ENCODE peak calls at places on chromosome X, in ten cellular contexts. One of them, this sample, is unnamed.

GRCh38 chrX:97637289-97637688 is 753.6 kb downstream of the RPA4 start:
- DNase-seq in AG04449: no peak
- DNase-seq in tibial artery: no peak
- DNase-seq in cardiac muscle cell: peak
- DNase-seq in tibial nerve: no peak
- DNase-seq in lower lobe of right lung: no peak
- DNase-seq in left lung: no peak
- DNase-seq in kidney epithelial cell: no peak
- DNase-seq in lung: no peak
- DNase-seq in fibroblast of mammary gland: peak
- DNase-seq in this sample: no peak

GRCh38 chrX:107686026-107686425 is 57.7 kb downstream of the PRPS1 start:
- DNase-seq in AG04449: no peak
- DNase-seq in tibial artery: no peak
- DNase-seq in cardiac muscle cell: no peak
- DNase-seq in kidney epithelial cell: no peak
- DNase-seq in fibroblast of mammary gland: peak
- DNase-seq in lower lobe of right lung: no peak
- DNase-seq in lung: no peak
- DNase-seq in left lung: no peak
- DNase-seq in tibial nerve: no peak
- DNase-seq in this sample: no peak

GRCh38 chrX:123322531-123322930 is 138.5 kb downstream of the GRIA3 start:
- DNase-seq in AG04449: no peak
- DNase-seq in cardiac muscle cell: no peak
- DNase-seq in kidney epithelial cell: no peak
- DNase-seq in left lung: no peak
- DNase-seq in fibroblast of mammary gland: no peak
- DNase-seq in lower lobe of right lung: no peak
- DNase-seq in tibial nerve: no peak
- DNase-seq in tibial artery: no peak
- DNase-seq in lung: no peak
- DNase-seq in this sample: no peak

GRCh38 chrX:43949669-43950068 is 23.5 kb downstream of the NDP start:
- DNase-seq in AG04449: no peak
- DNase-seq in left lung: no peak
- DNase-seq in fibroblast of mammary gland: no peak
- DNase-seq in tibial artery: no peak
- DNase-seq in lung: no peak
- DNase-seq in tibial nerve: peak
- DNase-seq in kidney epithelial cell: no peak
- DNase-seq in lower lobe of right lung: peak
- DNase-seq in cardiac muscle cell: no peak
- DNase-seq in this sample: no peak

GRCh38 chrX:48883729-48884128 is 13.8 kb downstream of the TIMM17B start:
- DNase-seq in tibial artery: no peak
- DNase-seq in left lung: no peak
- DNase-seq in AG04449: no peak
- DNase-seq in lung: no peak
- DNase-seq in cardiac muscle cell: no peak
- DNase-seq in fibroblast of mammary gland: no peak
- DNase-seq in kidney epithelial cell: no peak
- DNase-seq in lower lobe of right lung: no peak
- DNase-seq in tibial nerve: no peak
- DNase-seq in this sample: no peak

GRCh38 chrX:51837451-51837850 is 56.0 kb upstream of the MAGED1 start:
- DNase-seq in lung: no peak
- DNase-seq in AG04449: no peak
- DNase-seq in cardiac muscle cell: peak
- DNase-seq in kidney epithelial cell: no peak
- DNase-seq in lower lobe of right lung: no peak
- DNase-seq in fibroblast of mammary gland: no peak
- DNase-seq in tibial artery: no peak
- DNase-seq in tibial nerve: no peak
- DNase-seq in left lung: no peak
- DNase-seq in this sample: no peak

GRCh38 chrX:104309169-104309568 is 54.4 kb upstream of the ESX1 start:
- DNase-seq in cardiac muscle cell: no peak
- DNase-seq in kidney epithelial cell: no peak
- DNase-seq in tibial artery: no peak
- DNase-seq in lower lobe of right lung: no peak
- DNase-seq in lung: no peak
- DNase-seq in AG04449: no peak
- DNase-seq in left lung: no peak
- DNase-seq in tibial nerve: no peak
- DNase-seq in fibroblast of mammary gland: no peak
- DNase-seq in this sample: no peak

GRCh38 chrX:119757646-119757978 is 776 bp upstream of the SOWAHD start:
- DNase-seq in fibroblast of mammary gland: no peak
- DNase-seq in lung: no peak
- DNase-seq in lower lobe of right lung: no peak
- DNase-seq in AG04449: no peak
- DNase-seq in tibial artery: no peak
- DNase-seq in kidney epithelial cell: no peak
- DNase-seq in tibial nerve: no peak
- DNase-seq in left lung: no peak
- DNase-seq in cardiac muscle cell: no peak
- DNase-seq in this sample: no peak

DNA sequence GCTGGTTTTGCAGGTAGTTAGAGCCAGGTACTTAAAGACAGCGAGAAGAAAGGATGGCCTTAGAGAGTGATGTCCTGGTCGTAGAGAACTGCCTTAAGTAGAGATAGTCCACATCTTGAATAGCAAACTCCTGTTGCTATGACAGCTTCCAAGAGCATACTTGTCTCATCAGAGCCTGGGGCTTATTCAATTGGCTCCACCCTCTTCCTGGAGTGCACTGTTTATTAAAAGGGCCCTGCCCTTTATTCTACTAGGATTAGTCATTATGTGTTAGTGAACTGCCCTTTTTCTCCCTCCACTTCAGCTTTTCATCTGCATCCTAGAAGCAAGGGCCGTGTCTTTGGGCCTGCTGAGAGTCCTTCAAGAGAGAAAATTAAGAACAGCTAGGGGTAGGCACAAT is 94.5 kb upstream of the EOLA2 start:
- DNase-seq in tibial artery: no peak
- DNase-seq in fibroblast of mammary gland: peak
- DNase-seq in kidney epithelial cell: no peak
- DNase-seq in lung: no peak
- DNase-seq in cardiac muscle cell: peak
- DNase-seq in left lung: no peak
- DNase-seq in lower lobe of right lung: no peak
- DNase-seq in tibial nerve: no peak
- DNase-seq in AG04449: no peak
- DNase-seq in this sample: peak
- H3K4me3 ChIP-seq in tibial artery: no peak
- H3K4me3 ChIP-seq in fibroblast of mammary gland: no peak
- H3K4me3 ChIP-seq in kidney epithelial cell: no peak
- H3K4me3 ChIP-seq in lung: no peak
- H3K4me3 ChIP-seq in cardiac muscle cell: no peak
- H3K4me3 ChIP-seq in left lung: no peak
- H3K4me3 ChIP-seq in lower lobe of right lung: no peak
- H3K4me3 ChIP-seq in tibial nerve: no peak
- H3K4me3 ChIP-seq in AG04449: no peak
- H3K4me3 ChIP-seq in this sample: no peak

GRCh38 chrX:30620980-30621716 is 32.1 kb upstream of the GK start:
- DNase-seq in AG04449: peak
- DNase-seq in lower lobe of right lung: no peak
- DNase-seq in tibial nerve: peak
- DNase-seq in fibroblast of mammary gland: peak
- DNase-seq in lung: no peak
- DNase-seq in tibial artery: no peak
- DNase-seq in left lung: no peak
- DNase-seq in cardiac muscle cell: peak
- DNase-seq in kidney epithelial cell: peak
- DNase-seq in this sample: peak

GRCh38 chrX:30620125-30620524 is 33.1 kb upstream of the GK start:
- DNase-seq in kidney epithelial cell: no peak
- DNase-seq in AG04449: no peak
- DNase-seq in tibial nerve: no peak
- DNase-seq in cardiac muscle cell: no peak
- DNase-seq in fibroblast of mammary gland: peak
- DNase-seq in tibial artery: no peak
- DNase-seq in lung: no peak
- DNase-seq in left lung: no peak
- DNase-seq in lower lobe of right lung: no peak
- DNase-seq in this sample: no peak

GRCh38 chrX:30622361-30622760 is 30.9 kb upstream of the GK start:
- DNase-seq in fibroblast of mammary gland: no peak
- DNase-seq in AG04449: no peak
- DNase-seq in kidney epithelial cell: no peak
- DNase-seq in tibial nerve: no peak
- DNase-seq in tibial artery: no peak
- DNase-seq in left lung: no peak
- DNase-seq in lower lobe of right lung: no peak
- DNase-seq in lung: no peak
- DNase-seq in cardiac muscle cell: no peak
- DNase-seq in this sample: no peak

GRCh38 chrX:30615229-30615628 is 37.7 kb upstream of the TASL start:
- DNase-seq in lower lobe of right lung: no peak
- DNase-seq in fibroblast of mammary gland: peak
- DNase-seq in cardiac muscle cell: peak
- DNase-seq in tibial artery: no peak
- DNase-seq in lung: no peak
- DNase-seq in kidney epithelial cell: no peak
- DNase-seq in tibial nerve: no peak
- DNase-seq in AG04449: no peak
- DNase-seq in left lung: no peak
- DNase-seq in this sample: peak

DNA sequence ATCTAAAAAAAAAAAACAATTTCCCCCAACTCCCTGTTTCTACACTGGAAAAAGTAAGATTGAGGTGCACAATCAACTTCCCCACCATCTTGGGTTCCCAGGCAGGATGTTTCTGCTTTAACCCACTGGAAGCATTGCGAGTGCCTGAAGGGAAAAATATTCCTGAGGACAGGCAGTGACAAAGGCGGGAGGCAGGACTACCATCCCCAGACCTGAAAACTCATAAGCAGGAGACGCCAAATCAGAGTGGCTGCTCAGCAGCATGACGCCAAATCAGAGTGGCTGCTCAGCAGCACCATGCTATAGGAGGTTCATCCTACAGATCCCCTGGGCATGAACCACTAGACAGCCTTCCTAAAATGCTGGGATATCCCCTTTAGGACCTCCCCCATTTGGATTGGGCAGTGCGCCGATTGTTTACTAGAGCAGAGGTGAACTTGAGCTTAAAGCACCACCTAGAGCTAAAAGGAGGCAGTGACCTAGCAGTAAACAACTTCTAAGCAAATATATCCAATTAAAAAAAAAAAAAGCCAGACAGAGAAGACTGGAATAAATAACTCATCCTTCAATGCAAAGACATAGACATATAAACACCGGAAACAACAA is 35.0 kb upstream of the GK start:
- DNase-seq in tibial nerve: no peak
- DNase-seq in tibial artery: no peak
- DNase-seq in left lung: no peak
- DNase-seq in fibroblast of mammary gland: peak
- DNase-seq in kidney epithelial cell: no peak
- DNase-seq in AG04449: no peak
- DNase-seq in lower lobe of right lung: no peak
- DNase-seq in lung: no peak
- DNase-seq in cardiac muscle cell: peak
- DNase-seq in this sample: no peak
- TF ChIP-seq CTCF in tibial nerve: no peak
- TF ChIP-seq CTCF in tibial artery: no peak
- TF ChIP-seq CTCF in left lung: no peak
- TF ChIP-seq CTCF in fibroblast of mammary gland: peak
- TF ChIP-seq CTCF in kidney epithelial cell: no peak
- TF ChIP-seq CTCF in AG04449: no peak
- TF ChIP-seq CTCF in lower lobe of right lung: no peak
- TF ChIP-seq CTCF in lung: no peak
- TF ChIP-seq CTCF in cardiac muscle cell: no peak
- TF ChIP-seq CTCF in this sample: no peak

GRCh38 chrX:136783159-136783558 is 2.4 kb upstream of the ARHGEF6 start:
- DNase-seq in cardiac muscle cell: no peak
- DNase-seq in kidney epithelial cell: no peak
- DNase-seq in left lung: no peak
- DNase-seq in AG04449: no peak
- DNase-seq in tibial nerve: no peak
- DNase-seq in lung: no peak
- DNase-seq in lower lobe of right lung: no peak
- DNase-seq in fibroblast of mammary gland: no peak
- DNase-seq in tibial artery: no peak
- DNase-seq in this sample: no peak

GRCh38 chrX:136780241-136780640 is 491 bp downstream of the ARHGEF6 start:
- DNase-seq in lung: no peak
- DNase-seq in AG04449: no peak
- DNase-seq in tibial artery: no peak
- DNase-seq in fibroblast of mammary gland: no peak
- DNase-seq in left lung: no peak
- DNase-seq in cardiac muscle cell: no peak
- DNase-seq in kidney epithelial cell: no peak
- DNase-seq in lower lobe of right lung: no peak
- DNase-seq in tibial nerve: no peak
- DNase-seq in this sample: no peak

GRCh38 chrX:136780738-136781137 is at the start of gene ARHGEF6:
- DNase-seq in lung: no peak
- DNase-seq in tibial nerve: no peak
- DNase-seq in left lung: no peak
- DNase-seq in AG04449: no peak
- DNase-seq in lower lobe of right lung: no peak
- DNase-seq in tibial artery: no peak
- DNase-seq in kidney epithelial cell: no peak
- DNase-seq in fibroblast of mammary gland: no peak
- DNase-seq in cardiac muscle cell: no peak
- DNase-seq in this sample: no peak

GRCh38 chrX:136779346-136779781 is 1.4 kb downstream of the ARHGEF6 start:
- DNase-seq in tibial artery: no peak
- DNase-seq in cardiac muscle cell: no peak
- DNase-seq in fibroblast of mammary gland: no peak
- DNase-seq in AG04449: no peak
- DNase-seq in tibial nerve: no peak
- DNase-seq in lung: no peak
- DNase-seq in lower lobe of right lung: no peak
- DNase-seq in kidney epithelial cell: no peak
- DNase-seq in left lung: no peak
- DNase-seq in this sample: no peak

DNA sequence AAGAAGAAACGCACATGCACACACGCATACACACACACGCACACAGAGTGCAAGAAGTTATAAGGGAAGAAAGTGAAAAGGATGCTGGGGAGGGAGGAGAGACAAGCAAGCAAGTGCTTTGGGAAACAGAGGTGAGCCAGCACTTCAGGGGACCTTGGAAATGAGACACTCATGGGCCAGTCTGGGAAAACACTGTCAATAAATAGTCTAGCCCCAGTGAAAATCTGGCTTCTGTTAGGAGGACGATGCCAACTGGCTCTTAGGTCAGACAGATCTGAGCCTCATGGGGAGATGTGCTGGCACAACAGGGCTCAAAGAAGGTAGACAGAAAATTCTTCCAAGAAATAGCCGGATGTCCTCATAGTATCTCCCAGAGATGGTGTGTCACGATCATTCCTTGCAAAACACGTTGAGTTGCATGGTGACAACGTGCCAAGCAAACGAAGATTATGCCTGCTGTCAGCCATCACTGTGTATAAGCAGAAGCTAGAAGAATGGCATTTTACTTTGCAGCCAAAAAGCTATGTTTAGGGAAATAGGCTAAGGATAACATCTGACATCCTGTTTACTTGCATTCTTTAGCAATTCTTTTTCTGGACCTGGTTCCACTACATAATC is 557 bp upstream of the ARHGEF6 start:
- DNase-seq in left lung: no peak
- DNase-seq in tibial nerve: no peak
- DNase-seq in lower lobe of right lung: no peak
- DNase-seq in lung: no peak
- DNase-seq in kidney epithelial cell: no peak
- DNase-seq in AG04449: no peak
- DNase-seq in fibroblast of mammary gland: peak
- DNase-seq in tibial artery: no peak
- DNase-seq in cardiac muscle cell: peak
- DNase-seq in this sample: no peak
- H3K4me3 ChIP-seq in left lung: peak
- H3K4me3 ChIP-seq in tibial nerve: peak
- H3K4me3 ChIP-seq in lower lobe of right lung: peak
- H3K4me3 ChIP-seq in lung: peak
- H3K4me3 ChIP-seq in kidney epithelial cell: no peak
- H3K4me3 ChIP-seq in AG04449: no peak
- H3K4me3 ChIP-seq in fibroblast of mammary gland: no peak
- H3K4me3 ChIP-seq in tibial artery: peak
- H3K4me3 ChIP-seq in cardiac muscle cell: no peak
- H3K4me3 ChIP-seq in this sample: no peak

GRCh38 chrX:65925592-65925991 is 114.3 kb downstream of the VSIG4 start:
- DNase-seq in cardiac muscle cell: no peak
- DNase-seq in tibial nerve: no peak
- DNase-seq in left lung: no peak
- DNase-seq in tibial artery: no peak
- DNase-seq in fibroblast of mammary gland: no peak
- DNase-seq in kidney epithelial cell: no peak
- DNase-seq in lung: no peak
- DNase-seq in AG04449: no peak
- DNase-seq in lower lobe of right lung: no peak
- DNase-seq in this sample: no peak

GRCh38 chrX:65932173-65933084 is 107.5 kb downstream of the VSIG4 start:
- DNase-seq in fibroblast of mammary gland: no peak
- DNase-seq in AG04449: no peak
- DNase-seq in lower lobe of right lung: no peak
- DNase-seq in kidney epithelial cell: peak
- DNase-seq in tibial artery: no peak
- DNase-seq in cardiac muscle cell: no peak
- DNase-seq in lung: no peak
- DNase-seq in tibial nerve: no peak
- DNase-seq in left lung: peak
- DNase-seq in this sample: no peak

GRCh38 chrX:65924938-65925507 is 114.9 kb downstream of the VSIG4 start:
- DNase-seq in tibial nerve: no peak
- DNase-seq in tibial artery: no peak
- DNase-seq in lung: no peak
- DNase-seq in AG04449: no peak
- DNase-seq in lower lobe of right lung: no peak
- DNase-seq in cardiac muscle cell: no peak
- DNase-seq in fibroblast of mammary gland: no peak
- DNase-seq in kidney epithelial cell: no peak
- DNase-seq in left lung: no peak
- DNase-seq in this sample: no peak

GRCh38 chrX:65926095-65927019 is 113.5 kb downstream of the VSIG4 start:
- DNase-seq in AG04449: no peak
- DNase-seq in kidney epithelial cell: no peak
- DNase-seq in fibroblast of mammary gland: no peak
- DNase-seq in cardiac muscle cell: no peak
- DNase-seq in lower lobe of right lung: no peak
- DNase-seq in tibial nerve: no peak
- DNase-seq in left lung: no peak
- DNase-seq in tibial artery: no peak
- DNase-seq in lung: no peak
- DNase-seq in this sample: no peak

GRCh38 chrX:65928522-65928921 is 111.4 kb downstream of the VSIG4 start:
- DNase-seq in kidney epithelial cell: no peak
- DNase-seq in cardiac muscle cell: no peak
- DNase-seq in fibroblast of mammary gland: no peak
- DNase-seq in left lung: no peak
- DNase-seq in lung: no peak
- DNase-seq in tibial nerve: no peak
- DNase-seq in AG04449: no peak
- DNase-seq in lower lobe of right lung: no peak
- DNase-seq in tibial artery: no peak
- DNase-seq in this sample: no peak
- TF ChIP-seq CTCF in kidney epithelial cell: no peak
- TF ChIP-seq CTCF in cardiac muscle cell: no peak
- TF ChIP-seq CTCF in fibroblast of mammary gland: no peak
- TF ChIP-seq CTCF in left lung: no peak
- TF ChIP-seq CTCF in lung: no peak
- TF ChIP-seq CTCF in tibial nerve: no peak
- TF ChIP-seq CTCF in AG04449: no peak
- TF ChIP-seq CTCF in lower lobe of right lung: no peak
- TF ChIP-seq CTCF in tibial artery: no peak
- TF ChIP-seq CTCF in this sample: no peak

This sample was measured in AG09309.